ENCODE peak calls at places on chromosomes 7 and 10, in seven cellular contexts. Q is effector memory CD8-positive, alpha-beta T cell; X is H54; W is activated T-cell treated with anti-CD3 and anti-CD28 coated beads, Interleukin-2, amount 50 U/mL, for 48 hours; G is EH; H is AG09319; F is left colon. I is an unnamed sample.

GRCh38 chr10:88271736-88272135 is 311.4 kb downstream of the RNLS start:
- DNase-seq in W (peak), Q (no peak), F (no peak), H (no peak), X (no peak), G (peak), I (no peak)

GRCh38 chr10:29119374-29119773 is 169.5 kb upstream of the LYZL1 start:
- DNase-seq in F (peak), H (no peak), G (peak), W (peak), Q (no peak), X (peak), I (no peak)

GRCh38 chr7:43487731-43488073 is 95.2 kb upstream of the STK17A start:
- DNase-seq in F (no peak), G (no peak), H (no peak), Q (no peak), X (no peak), W (no peak), I (no peak)

GRCh38 chr7:121428857-121429489 is 32.9 kb upstream of the FAM3C start:
- DNase-seq in W (no peak), H (no peak), Q (no peak), F (no peak), G (peak), X (no peak), I (no peak)

GRCh38 chr10:84234508-84234907 is 6.8 kb downstream of the LRIT1 start:
- DNase-seq in F (no peak), G (no peak), Q (no peak), W (no peak), H (no peak), X (no peak), I (no peak)

GRCh38 chr10:30170814-30171213 is 111.4 kb upstream of the JCAD start:
- DNase-seq in X (no peak), G (peak), F (no peak), Q (no peak), H (no peak), W (no peak), I (no peak)

GRCh38 chr10:116364808-116365207 is 40.6 kb downstream of the CCDC172 start:
- DNase-seq in F (no peak), Q (no peak), G (no peak), X (no peak), H (no peak), W (no peak), I (no peak)

GRCh38 chr10:75651452-75651851 is 220.0 kb downstream of the LRMDA start:
- DNase-seq in W (no peak), Q (no peak), G (peak), H (no peak), X (no peak), F (peak), I (no peak)

GRCh38 chr10:13890617-13891541 is 304.1 kb downstream of the PRPF18 start:
- DNase-seq in F (peak), X (peak), G (peak), H (no peak), Q (no peak), W (peak), I (no peak)

GRCh38 chr10:44399478-44400451 is 14.9 kb upstream of the CXCL12 start:
- DNase-seq in F (no peak), G (peak), W (no peak), H (peak), X (no peak), Q (no peak), I (no peak)

GRCh38 chr7:100720320-100720644 is at the start of gene EPO:
- DNase-seq in X (no peak), F (no peak), Q (no peak), G (no peak), W (no peak), H (no peak), I (no peak)

GRCh38 chr7:54345746-54346145 is 196.4 kb upstream of the VSTM2A start:
- DNase-seq in X (no peak), G (no peak), W (no peak), Q (no peak), F (no peak), H (no peak), I (no peak)

GRCh38 chr10:58807631-58808024 is 295.0 kb downstream of the BICC1 start:
- DNase-seq in X (no peak), G (peak), W (no peak), F (no peak), Q (no peak), H (peak), I (no peak)

GRCh38 chr7:28458732-28459131 is 46.4 kb downstream of the CREB5 start:
- DNase-seq in G (no peak), W (no peak), Q (no peak), F (no peak), H (no peak), X (no peak), I (no peak)

GRCh38 chr7:153522261-153522660 is 529.9 kb upstream of the DPP6 start:
- DNase-seq in G (no peak), H (no peak), F (no peak), W (no peak), Q (no peak), X (no peak), I (no peak)

GRCh38 chr10:43905502-43906236 is 257.0 kb upstream of the ZNF32 start:
- DNase-seq in Q (no peak), W (no peak), G (peak), F (no peak), H (no peak), X (no peak), I (no peak)

GRCh38 chr7:106071356-106071998 is 40.6 kb downstream of the SYPL1 start:
- DNase-seq in Q (peak), W (peak), X (no peak), G (peak), H (no peak), F (peak), I (peak)

GRCh38 chr10:61000769-61001730 is 57.1 kb upstream of the RHOBTB1 start:
- DNase-seq in G (peak), Q (no peak), H (no peak), X (peak), W (peak), F (peak), I (no peak)

GRCh38 chr7:157359581-157359980 is 22.8 kb downstream of the DNAJB6 start:
- DNase-seq in F (no peak), X (no peak), Q (no peak), G (no peak), H (no peak), W (no peak), I (no peak)

GRCh38 chr7:41503438-41503837 is 199.5 kb downstream of the INHBA start:
- DNase-seq in F (no peak), X (no peak), G (peak), W (no peak), H (no peak), Q (no peak), I (no peak)

GRCh38 chr7:18777314-18777713 is 281.8 kb downstream of the HDAC9 start:
- DNase-seq in H (no peak), G (no peak), F (no peak), W (no peak), X (no peak), Q (no peak), I (no peak)

GRCh38 chr7:13104128-13104527 is 416.7 kb downstream of the ARL4A start:
- DNase-seq in G (no peak), F (no peak), X (no peak), W (no peak), Q (no peak), H (no peak), I (no peak)

GRCh38 chr10:24821986-24822385 is 98.3 kb upstream of the ARHGAP21 start:
- DNase-seq in G (peak), Q (no peak), W (no peak), H (no peak), X (no peak), F (no peak), I (no peak)

GRCh38 chr10:125023269-125023668 is 81.3 kb downstream of the ZRANB1 start:
- DNase-seq in F (peak), X (no peak), H (no peak), W (no peak), Q (no peak), G (no peak), I (no peak)

GRCh38 chr10:112782176-112782907 is 167.7 kb upstream of the TCF7L2 start:
- DNase-seq in G (no peak), H (no peak), W (no peak), X (no peak), Q (no peak), F (no peak), I (no peak)

GRCh38 chr10:43237128-43237527 is 29.7 kb downstream of the RASGEF1A start:
- DNase-seq in Q (no peak), H (no peak), F (peak), X (no peak), W (peak), G (no peak), I (no peak)

GRCh38 chr10:46526682-46527038 is 29.8 kb downstream of the GPRIN2 start:
- DNase-seq in H (no peak), W (no peak), Q (no peak), X (no peak), G (peak), F (peak), I (no peak)

GRCh38 chr7:130489140-130489967 is 2.5 kb upstream of the MEST start:
- DNase-seq in W (no peak), G (peak), X (peak), F (no peak), Q (no peak), H (no peak), I (no peak)

GRCh38 chr7:17706734-17707133 is 233.6 kb downstream of the SNX13 start:
- DNase-seq in X (peak), H (peak), Q (peak), F (peak), G (peak), W (peak), I (peak)

GRCh38 chr7:32500922-32501341 is 5.6 kb downstream of the AVL9 start:
- DNase-seq in W (no peak), Q (no peak), G (peak), H (no peak), X (no peak), F (no peak), I (no peak)

GRCh38 chr7:122803323-122803722 is 82.9 kb downstream of the CADPS2 start:
- DNase-seq in Q (no peak), X (no peak), H (peak), W (no peak), G (no peak), F (peak), I (no peak)

GRCh38 chr7:140696024-140696678 is 357 bp upstream of the NDUFB2 start:
- DNase-seq in F (peak), Q (peak), W (peak), H (peak), G (peak), X (peak), I (no peak)

GRCh38 chr7:132494474-132494873 is 81.8 kb downstream of the PLXNA4 start:
- DNase-seq in F (no peak), W (no peak), H (no peak), X (no peak), Q (no peak), G (no peak), I (no peak)

GRCh38 chr7:140899883-140900282 is 24.8 kb downstream of the BRAF start:
- DNase-seq in X (no peak), G (no peak), Q (no peak), W (no peak), F (no peak), H (no peak), I (no peak)

GRCh38 chr10:85946713-85947326 is 419.8 kb downstream of the GRID1 start:
- DNase-seq in Q (no peak), F (no peak), W (no peak), G (no peak), X (no peak), H (no peak), I (no peak)

GRCh38 chr7:693280-693679 is 33.2 kb upstream of the DNAAF5 start:
- DNase-seq in W (no peak), Q (no peak), F (no peak), X (no peak), H (no peak), G (no peak), I (no peak)

GRCh38 chr10:124646483-124647352 is 97.5 kb downstream of the FAM53B start:
- DNase-seq in H (peak), Q (no peak), W (no peak), G (peak), F (peak), X (peak), I (no peak)